ENCODE peak calls at places on chromosomes 3 and 15, in eight cellular contexts. C is CD8-positive, alpha-beta T cell; Z is IMR-90; K is heart right ventricle; W is A549; N is cardiac muscle cell; Q is HCT116; F is thoracic aorta. T is an unnamed sample. For H3K9me3, the result is how much of the 10 kb centered on the place peaks cover.

GRCh38 chr15:88238618-88239430 is 17.7 kb downstream of the NTRK3 start:
- DNase-seq in C (no peak), Z (peak), K (no peak), W (no peak), N (peak), Q (no peak), F (no peak), T (no peak)

GRCh38 chr3:141070727-141071357 is 19.7 kb downstream of the SPSB4 start:
- DNase-seq in C (no peak), Z (no peak), K (no peak), W (no peak), N (no peak), Q (no peak), F (no peak), T (no peak)

GRCh38 chr3:132721479-132722164 is 587 bp downstream of the NPHP3 start:
- DNase-seq in C (no peak), Z (peak), K (peak), W (peak), N (peak), Q (no peak), F (peak), T (peak)

GRCh38 chr3:53809764-53810400 is 36.3 kb downstream of the CHDH start:
- DNase-seq in C (no peak), Z (no peak), K (no peak), W (no peak), N (no peak), Q (no peak), F (no peak), T (peak)

GRCh38 chr3:17639765-17640164 is 102.7 kb downstream of the TBC1D5 start:
- DNase-seq in C (no peak), Z (peak), K (no peak), W (peak), N (peak), Q (peak), F (peak), T (peak)

GRCh38 chr15:45110256-45110820 is 3.6 kb downstream of the DUOX2 start:
- DNase-seq in C (no peak), Z (no peak), K (no peak), W (no peak), N (no peak), Q (no peak), F (no peak), T (no peak)

GRCh38 chr3:128470134-128470915 is 3.6 kb upstream of the DNAJB8 start:
- DNase-seq in C (no peak), Z (no peak), K (no peak), W (no peak), N (no peak), Q (no peak), F (no peak), T (no peak)

GRCh38 chr15:58985443-58985842 is 2.0 kb upstream of the RNF111 start:
- DNase-seq in C (no peak), Z (peak), K (no peak), W (no peak), N (peak), Q (no peak), F (no peak), T (peak)

GRCh38 chr15:78768096-78768495 is 43.2 kb downstream of the ADAMTS7 start:
- DNase-seq in C (no peak), Z (no peak), K (no peak), W (no peak), N (no peak), Q (no peak), F (no peak), T (no peak)

GRCh38 chr3:181756645-181757044 is 44.9 kb downstream of the SOX2 start:
- DNase-seq in C (no peak), Z (no peak), K (no peak), W (no peak), N (no peak), Q (no peak), F (no peak), T (no peak)

GRCh38 chr3:155748611-155749365 is 3.9 kb upstream of the PLCH1 start:
- DNase-seq in C (no peak), Z (no peak), K (no peak), W (no peak), N (no peak), Q (no peak), F (no peak), T (no peak)

GRCh38 chr3:11803977-11804903 is 42.4 kb downstream of the TAMM41 start:
- DNase-seq in C (peak), Z (peak), K (peak), W (peak), N (peak), Q (peak), F (no peak), T (no peak)

GRCh38 chr3:28188686-28189085 is 52.7 kb upstream of the CMC1 start:
- DNase-seq in C (no peak), Z (no peak), K (no peak), W (no peak), N (no peak), Q (no peak), F (no peak), T (no peak)

DNA sequence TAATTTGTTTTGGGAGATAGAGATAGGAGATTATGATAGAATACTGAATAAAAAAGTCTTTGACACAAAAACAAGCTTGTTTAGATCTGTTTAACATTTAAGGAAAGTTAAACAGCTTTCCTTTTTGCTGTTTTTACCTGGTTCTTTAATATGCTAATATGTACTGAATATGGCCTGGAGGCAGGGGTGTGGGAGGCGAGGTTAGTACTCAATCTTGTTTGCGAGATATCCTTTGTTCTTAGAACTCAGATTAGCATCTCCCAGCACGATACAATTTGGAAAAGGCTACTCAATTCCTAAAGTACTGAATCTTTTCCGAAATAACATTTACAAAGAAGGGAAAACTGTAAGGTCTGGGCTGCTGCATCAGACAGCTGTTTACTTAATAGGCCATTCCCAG is 40.8 kb upstream of the ST3GAL6 start:
- DNase-seq in C (no peak), Z (no peak), K (no peak), W (no peak), N (no peak), Q (no peak), F (no peak), T (no peak)
- H3K9me3 ChIP-seq in C (under half), Z (under half), K (under half), W (under half), N (under half), Q (under half), F (under half), T (under half)

GRCh38 chr3:194869482-194870169 is 183.9 kb downstream of the FAM43A start:
- DNase-seq in C (no peak), Z (peak), K (no peak), W (no peak), N (no peak), Q (peak), F (no peak), T (no peak)
- TF ChIP-seq CTCF in C (no peak), Z (peak), K (no peak), W (no peak), N (no peak), Q (peak), F (no peak), T (no peak)

GRCh38 chr15:40096094-40096876 is 12.4 kb downstream of the BMF start:
- DNase-seq in C (no peak), Z (no peak), K (no peak), W (no peak), N (no peak), Q (no peak), F (no peak), T (peak)
- H3K4me3 ChIP-seq in C (no peak), Z (no peak), K (no peak), W (no peak), N (no peak), Q (no peak), F (no peak), T (no peak)

DNA sequence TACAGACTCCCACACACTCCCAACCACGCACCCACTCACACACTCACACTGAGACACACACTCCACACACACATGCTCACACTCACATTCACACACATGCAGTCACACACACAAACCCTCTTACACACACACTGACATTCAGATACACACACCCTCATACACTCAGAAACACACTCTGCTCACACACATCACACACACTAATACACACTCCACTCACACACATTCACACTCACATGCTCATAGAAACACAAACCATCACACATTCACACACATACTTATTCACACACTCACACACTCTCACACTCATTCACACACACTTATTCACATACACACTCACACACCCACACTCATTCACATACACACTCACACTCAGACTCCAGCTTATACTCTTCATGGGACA is 509.3 kb downstream of the OCA2 start:
- DNase-seq in C (no peak), Z (no peak), K (no peak), W (no peak), N (no peak), Q (no peak), F (no peak), T (no peak)
- H3K9me3 ChIP-seq in C (under half), Z (under half), K (under half), W (under half), N (under half), Q (under half), F (under half), T (under half)

GRCh38 chr3:55013145-55013544 is 85.3 kb upstream of the LRTM1 start:
- DNase-seq in C (no peak), Z (peak), K (no peak), W (peak), N (peak), Q (no peak), F (no peak), T (no peak)
- TF ChIP-seq CTCF in C (no peak), Z (peak), K (peak), W (no peak), N (peak), Q (no peak), F (no peak), T (no peak)

GRCh38 chr3:150083653-150084037 is 113.0 kb upstream of the PFN2 start:
- DNase-seq in C (no peak), Z (peak), K (no peak), W (no peak), N (peak), Q (no peak), F (no peak), T (no peak)
- H3K4me3 ChIP-seq in C (no peak), Z (peak), K (peak), W (peak), N (no peak), Q (no peak), F (peak), T (peak)

DNA sequence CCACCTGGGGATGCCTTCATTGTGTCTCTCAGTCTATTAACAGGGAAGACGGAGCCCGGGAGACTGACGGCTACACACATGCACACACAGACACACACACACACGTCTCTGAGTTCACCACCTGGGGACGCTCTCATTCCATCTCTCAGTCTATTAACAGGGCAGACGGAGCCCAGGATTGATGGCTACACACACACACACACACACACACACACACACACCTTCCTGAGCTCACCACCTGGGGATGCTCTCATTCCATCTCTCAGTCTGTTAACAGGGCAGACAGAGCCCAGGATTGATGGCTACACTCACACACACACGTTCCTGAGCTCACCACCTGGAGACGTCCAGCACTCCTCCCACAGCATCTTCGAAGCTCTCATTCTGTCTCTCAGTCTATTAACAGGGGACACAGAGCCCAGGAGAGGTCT is 143.9 kb downstream of the OR4M2 start:
- DNase-seq in C (no peak), Z (no peak), K (no peak), W (no peak), N (no peak), Q (no peak), F (no peak), T (no peak)
- H3K9me3 ChIP-seq in C (under half), Z (under half), K (under half), W (under half), N (under half), Q (half or more), F (under half), T (under half)

T was measured in tibial artery.